ENCODE peak calls at places on chromosomes 3 and 15, in six cellular contexts. P is tibial nerve, Z is esophagus squamous epithelium, Y is IMR-90, B is ovary, H is A549. L is an unnamed sample.

GRCh38 chr15:101657171-101657570 is 5.0 kb upstream of the TM2D3 start:
- DNase-seq in Y (no peak), P (no peak), H (no peak), Z (no peak), B (no peak), L (no peak)

GRCh38 chr3:97579365-97579764 is 185.2 kb upstream of the ARL6 start:
- DNase-seq in B (no peak), Z (no peak), P (no peak), Y (no peak), H (no peak), L (no peak)

GRCh38 chr3:155420869-155421486 is 127.5 kb upstream of the STRIT1 start:
- DNase-seq in B (no peak), Y (no peak), H (no peak), P (no peak), Z (no peak), L (no peak)

GRCh38 chr15:66369773-66370651 is 13.5 kb upstream of the TIPIN start:
- DNase-seq in P (no peak), B (no peak), Z (no peak), H (peak), Y (peak), L (no peak)

GRCh38 chr15:96343529-96344072 is 13.1 kb downstream of the NR2F2 start:
- DNase-seq in Z (no peak), H (no peak), B (peak), P (no peak), Y (no peak), L (peak)

GRCh38 chr15:88491158-88491557 is 23.6 kb downstream of the MRPS11 start:
- DNase-seq in H (no peak), Y (no peak), P (no peak), Z (no peak), B (no peak), L (no peak)

GRCh38 chr3:138542977-138543376 is 51.1 kb downstream of the CEP70 start:
- DNase-seq in H (no peak), Z (no peak), Y (no peak), P (no peak), B (no peak), L (no peak)

GRCh38 chr3:190309414-190309813 is 12.8 kb downstream of the CLDN1 start:
- DNase-seq in Y (no peak), P (no peak), B (no peak), H (no peak), Z (no peak), L (no peak)

GRCh38 chr3:52036829-52037228 is 19.5 kb downstream of the DUSP7 start:
- DNase-seq in P (no peak), B (no peak), H (no peak), Z (no peak), Y (no peak), L (no peak)

GRCh38 chr15:68427961-68428360 is 4.0 kb downstream of the ITGA11 start:
- DNase-seq in Z (no peak), B (no peak), H (no peak), Y (no peak), P (no peak), L (no peak)

GRCh38 chr3:112020653-112021052 is 13.9 kb upstream of the TMPRSS7 start:
- DNase-seq in P (no peak), Y (no peak), B (no peak), Z (no peak), H (no peak), L (no peak)

DNA sequence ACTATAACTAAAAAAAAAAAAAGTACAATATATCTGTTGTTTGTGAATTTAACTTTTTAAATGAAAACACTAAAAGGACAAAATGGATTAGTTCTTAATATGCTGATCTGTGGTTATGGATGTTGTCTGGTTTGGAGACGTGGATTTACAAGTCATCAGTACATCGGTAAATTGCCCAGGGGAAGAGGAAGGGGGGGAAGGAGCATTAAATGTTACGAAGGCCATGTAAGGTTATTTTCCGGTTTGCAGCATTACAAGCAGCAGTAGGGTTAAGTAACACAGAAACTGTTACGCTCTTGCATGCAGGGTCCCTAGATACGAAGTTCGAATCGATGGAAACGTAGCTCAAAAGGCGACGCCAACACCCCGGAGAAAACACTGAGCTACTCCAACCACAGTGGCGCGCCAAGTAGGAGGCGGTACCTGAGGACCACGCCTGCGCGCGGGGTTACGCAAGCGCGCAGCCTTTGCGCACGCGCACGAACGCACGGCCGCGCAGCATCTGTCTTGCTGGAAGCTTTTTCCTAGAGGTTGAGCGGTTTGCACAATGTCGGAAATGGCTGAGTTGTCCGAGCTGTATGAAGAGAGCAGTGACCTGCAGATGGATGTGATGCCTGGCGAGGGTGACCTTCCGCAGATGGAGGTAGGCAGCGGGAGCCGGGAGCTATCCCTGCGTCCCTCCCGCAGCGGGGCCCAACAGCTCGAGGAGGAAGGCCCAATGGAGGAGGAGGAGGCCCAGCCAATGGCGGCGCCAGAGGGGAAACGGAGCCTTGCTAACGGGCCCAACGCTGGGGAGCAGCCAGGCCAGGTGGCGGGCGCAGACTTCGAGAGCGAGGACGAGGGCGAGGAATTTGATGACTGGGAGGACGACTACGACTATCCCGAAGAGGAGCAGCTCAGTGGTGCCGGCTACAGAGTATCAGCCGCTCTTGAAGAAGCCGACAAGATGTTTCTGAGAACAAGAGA is at the start of gene EID1:
- DNase-seq in B (peak), P (peak), Y (peak), H (peak), Z (peak), L (no peak)
- TF ChIP-seq POLR2A in B (peak), P (peak), Y (peak), H (peak), Z (peak), L (peak)

GRCh38 chr3:12286927-12287726 is 1.7 kb upstream of the PPARG start:
- DNase-seq in Z (no peak), B (peak), Y (no peak), H (no peak), P (no peak), L (no peak)

GRCh38 chr3:12289562-12289961 is 692 bp downstream of the PPARG start:
- DNase-seq in B (no peak), H (no peak), Z (no peak), P (no peak), Y (no peak), L (no peak)

GRCh38 chr3:12286504-12286903 is 2.4 kb upstream of the PPARG start:
- DNase-seq in Z (no peak), H (no peak), Y (no peak), P (no peak), B (no peak), L (no peak)

GRCh38 chr3:12287727-12288465 is 974 bp upstream of the PPARG start:
- DNase-seq in B (peak), P (no peak), Y (no peak), Z (no peak), H (no peak), L (no peak)

GRCh38 chr3:12288466-12289129 is at the start of gene PPARG:
- DNase-seq in H (peak), B (peak), Z (no peak), P (no peak), Y (no peak), L (no peak)
- TF ChIP-seq POLR2A in H (no peak), B (no peak), Z (peak), P (no peak), Y (no peak), L (no peak)

GRCh38 chr3:79488407-79488806 is 279.4 kb downstream of the ROBO1 start:
- DNase-seq in Z (no peak), P (no peak), Y (no peak), B (no peak), H (no peak), L (no peak)
- TF ChIP-seq POLR2A in Z (no peak), P (no peak), Y (no peak), B (no peak), H (no peak), L (no peak)

GRCh38 chr3:14122301-14122700 is 2.4 kb downstream of the CHCHD4 start:
- DNase-seq in H (no peak), B (no peak), Y (no peak), P (no peak), Z (no peak), L (peak)
- TF ChIP-seq POLR2A in H (no peak), B (no peak), Y (no peak), P (no peak), Z (no peak), L (no peak)

L was measured in vagina.